ENCODE peak calls at places on chromosomes 12 and 14, in ten cellular contexts. G is naive B cell, E is WTC11, A is foreskin fibroblast, R is amygdala, T is GM23248, Y is fibroblast of the aortic adventitia, C is M059J, Q is adipocyte, P is retina. X is an unnamed sample.

GRCh38 chr12:104669851-104670337 is 213.1 kb downstream of the CHST11 start:
- DNase-seq in Q (no peak), C (peak; percentile 8), G (peak; percentile 54), A (peak; percentile 58), R (no peak), E (no peak), Y (peak; percentile 67), T (no peak), P (no peak), X (no peak)

GRCh38 chr14:54653764-54654469 is 87.0 kb downstream of the SAMD4A start:
- DNase-seq in A (peak; percentile 65), Q (peak; percentile 63), P (no peak), G (no peak), E (no peak), C (peak; percentile 95), R (no peak), T (peak; percentile 66), Y (peak; percentile 68), X (peak; percentile 83)

GRCh38 chr12:47870175-47870781 is 34.5 kb downstream of the VDR start:
- DNase-seq in E (peak; percentile 68), T (peak; percentile 69), G (no peak), R (no peak), Q (peak; percentile 77), Y (peak; percentile 79), A (peak; percentile 63), P (peak; percentile 34), C (peak; percentile 30), X (peak; percentile 50)

GRCh38 chr14:51546603-51547258 is 105.0 kb upstream of the FRMD6 start:
- DNase-seq in G (no peak), T (peak; percentile 18), E (no peak), A (no peak), R (no peak), P (no peak), C (peak; percentile 58), Y (no peak), Q (peak; percentile 44), X (no peak)

GRCh38 chr12:94202245-94203180 is 54.1 kb downstream of the PLXNC1 start:
- DNase-seq in T (no peak), A (no peak), Y (no peak), C (no peak), P (no peak), E (no peak), R (no peak), Q (no peak), G (no peak), X (no peak)

GRCh38 chr14:75295491-75296338 is 17.1 kb downstream of the FOS start:
- DNase-seq in E (peak; percentile 90), G (peak; percentile 72), C (peak; percentile 63), Q (peak; percentile 93), A (peak; percentile 88), R (peak; percentile 63), Y (peak; percentile 73), P (peak; percentile 86), T (peak; percentile 91), X (no peak)

GRCh38 chr14:75277796-75278421 is 719 bp upstream of the FOS start:
- DNase-seq in Y (peak; percentile 56), G (no peak), C (no peak), T (no peak), Q (no peak), R (no peak), A (no peak), E (no peak), P (peak; percentile 77), X (no peak)

GRCh38 chr12:89783321-89784060 is 74.9 kb upstream of the ATP2B1 start:
- DNase-seq in Q (peak; percentile 21), P (no peak), G (no peak), T (peak; percentile 78), C (peak; percentile 28), Y (peak; percentile 59), E (no peak), R (peak; percentile 1), A (peak; percentile 70), X (peak; percentile 55)

GRCh38 chr14:101564819-101565698 is 3.8 kb downstream of the DIO3 start:
- DNase-seq in P (peak; percentile 72), R (no peak), E (peak; percentile 55), G (no peak), T (no peak), Y (no peak), A (no peak), Q (no peak), C (no peak), X (no peak)

GRCh38 chr12:67807808-67808207 is 159.3 kb downstream of the DYRK2 start:
- DNase-seq in C (peak; percentile 31), G (no peak), Q (peak; percentile 27), P (no peak), T (peak; percentile 25), Y (peak; percentile 73), E (no peak), R (no peak), A (peak; percentile 42), X (no peak)

GRCh38 chr14:51534623-51535022 is 117.1 kb upstream of the FRMD6 start:
- DNase-seq in E (no peak), G (no peak), A (peak; percentile 59), P (no peak), T (no peak), Q (no peak), C (peak; percentile 97), R (no peak), Y (no peak), X (no peak)

GRCh38 chr14:95300002-95300696 is 19.6 kb downstream of the CLMN start:
- DNase-seq in A (no peak), Y (no peak), R (no peak), E (no peak), Q (no peak), P (no peak), G (no peak), C (no peak), T (no peak), X (no peak)

GRCh38 chr12:105214670-105215375 is 21.2 kb downstream of the APPL2 start:
- DNase-seq in G (no peak), E (no peak), C (peak; percentile 62), T (peak; percentile 69), Y (no peak), P (no peak), Q (peak; percentile 34), R (no peak), A (peak; percentile 74), X (no peak)

GRCh38 chr12:50524621-50525020 is 19.8 kb downstream of the DIP2B start:
- DNase-seq in Y (no peak), E (no peak), T (no peak), R (no peak), Q (no peak), P (no peak), G (no peak), A (no peak), C (no peak), X (no peak)

GRCh38 chr14:29637406-29637805 is 290.2 kb downstream of the PRKD1 start:
- DNase-seq in C (peak; percentile 82), Y (peak; percentile 67), E (no peak), Q (peak; percentile 73), T (peak; percentile 42), A (peak; percentile 83), G (no peak), R (peak; percentile 34), P (no peak), X (peak; percentile 34)

GRCh38 chr12:65663648-65664047 is 160.6 kb upstream of the HMGA2 start:
- DNase-seq in P (no peak), C (peak; percentile 68), R (no peak), G (no peak), Y (no peak), T (peak; percentile 69), A (no peak), E (no peak), Q (no peak), X (no peak)

GRCh38 chr12:94172973-94173372 is 24.6 kb downstream of the PLXNC1 start:
- DNase-seq in T (peak; percentile 97), R (no peak), P (no peak), A (peak; percentile 97), Y (peak; percentile 87), Q (peak; percentile 98), C (peak; percentile 64), G (no peak), E (no peak), X (peak; percentile 89)

GRCh38 chr12:56998981-56999380 is 7.4 kb downstream of the ZBTB39 start:
- DNase-seq in A (no peak), P (no peak), E (no peak), Y (no peak), R (no peak), G (no peak), C (no peak), Q (no peak), T (no peak), X (no peak)

GRCh38 chr14:80233489-80233888 is 22.2 kb upstream of the DIO2 start:
- DNase-seq in T (no peak), A (no peak), G (no peak), C (no peak), P (no peak), Y (no peak), R (no peak), Q (peak; percentile 35), E (no peak), X (no peak)

GRCh38 chr14:73787760-73788508 is 63.7 kb upstream of the PTGR2 start:
- DNase-seq in Y (peak; percentile 62), A (peak; percentile 81), T (peak; percentile 87), Q (peak; percentile 77), G (peak; percentile 16), R (no peak), P (no peak), C (peak; percentile 32), E (no peak), X (no peak)

GRCh38 chr14:104557086-104557485 is 22.5 kb upstream of the C14orf180 start:
- DNase-seq in Q (no peak), T (no peak), R (no peak), P (peak; percentile 3), C (no peak), E (peak; percentile 5), A (no peak), Y (no peak), G (no peak), X (no peak)

GRCh38 chr12:122847516-122847836 is 12.2 kb downstream of the HIP1R start:
- DNase-seq in G (no peak), Q (no peak), R (no peak), Y (no peak), E (no peak), C (no peak), T (no peak), P (no peak), A (no peak), X (no peak)

X was measured in GM04503.